ENCODE peak calls at places on chromosome 22, in seven cellular contexts. One of them, this sample, is unnamed.

GRCh38 chr22:39348909-39349505 is 784 bp upstream of the SYNGR1 start:
- DNase-seq in tibial artery: no peak
- DNase-seq in astrocyte of the spinal cord: no peak
- DNase-seq in MM.1S: no peak
- DNase-seq in right atrium auricular region: no peak
- DNase-seq in lower lobe of right lung: peak
- DNase-seq in H9: no peak
- DNase-seq in this sample: no peak

GRCh38 chr22:26615149-26615548 is 2.7 kb downstream of the CRYBB1 start:
- DNase-seq in astrocyte of the spinal cord: no peak
- DNase-seq in H9: no peak
- DNase-seq in tibial artery: no peak
- DNase-seq in lower lobe of right lung: no peak
- DNase-seq in right atrium auricular region: no peak
- DNase-seq in MM.1S: peak
- DNase-seq in this sample: no peak

GRCh38 chr22:25942989-25943411 is 201.0 kb downstream of the MYO18B start:
- DNase-seq in astrocyte of the spinal cord: no peak
- DNase-seq in H9: peak
- DNase-seq in tibial artery: no peak
- DNase-seq in MM.1S: no peak
- DNase-seq in lower lobe of right lung: no peak
- DNase-seq in right atrium auricular region: no peak
- DNase-seq in this sample: no peak

GRCh38 chr22:44260216-44261035 is 52.3 kb downstream of the SHISAL1 start:
- DNase-seq in MM.1S: no peak
- DNase-seq in tibial artery: peak
- DNase-seq in H9: peak
- DNase-seq in lower lobe of right lung: no peak
- DNase-seq in right atrium auricular region: no peak
- DNase-seq in astrocyte of the spinal cord: no peak
- DNase-seq in this sample: no peak

GRCh38 chr22:25062378-25063095 is 110.0 kb downstream of the KIAA1671 start:
- DNase-seq in H9: no peak
- DNase-seq in astrocyte of the spinal cord: no peak
- DNase-seq in MM.1S: no peak
- DNase-seq in tibial artery: no peak
- DNase-seq in lower lobe of right lung: no peak
- DNase-seq in right atrium auricular region: no peak
- DNase-seq in this sample: no peak

GRCh38 chr22:39593061-39593930 is 22.7 kb downstream of the CACNA1I start:
- DNase-seq in lower lobe of right lung: no peak
- DNase-seq in right atrium auricular region: no peak
- DNase-seq in astrocyte of the spinal cord: no peak
- DNase-seq in MM.1S: no peak
- DNase-seq in H9: no peak
- DNase-seq in tibial artery: no peak
- DNase-seq in this sample: no peak

GRCh38 chr22:17896552-17896951 is 122.3 kb upstream of the BID start:
- DNase-seq in tibial artery: no peak
- DNase-seq in MM.1S: no peak
- DNase-seq in H9: peak
- DNase-seq in right atrium auricular region: no peak
- DNase-seq in lower lobe of right lung: no peak
- DNase-seq in astrocyte of the spinal cord: peak
- DNase-seq in this sample: no peak

GRCh38 chr22:49099496-49100124 is 728.1 kb downstream of the BRD1 start:
- DNase-seq in H9: no peak
- DNase-seq in MM.1S: no peak
- DNase-seq in lower lobe of right lung: no peak
- DNase-seq in right atrium auricular region: no peak
- DNase-seq in astrocyte of the spinal cord: no peak
- DNase-seq in tibial artery: peak
- DNase-seq in this sample: peak

GRCh38 chr22:28250036-28250695 is 331.1 kb upstream of the PITPNB start:
- DNase-seq in astrocyte of the spinal cord: no peak
- DNase-seq in MM.1S: no peak
- DNase-seq in right atrium auricular region: no peak
- DNase-seq in H9: no peak
- DNase-seq in lower lobe of right lung: no peak
- DNase-seq in tibial artery: no peak
- DNase-seq in this sample: no peak

GRCh38 chr22:29739346-29739875 is 19.6 kb downstream of the CABP7 start:
- DNase-seq in tibial artery: no peak
- DNase-seq in right atrium auricular region: no peak
- DNase-seq in H9: no peak
- DNase-seq in lower lobe of right lung: no peak
- DNase-seq in MM.1S: no peak
- DNase-seq in astrocyte of the spinal cord: no peak
- DNase-seq in this sample: no peak

GRCh38 chr22:26548303-26548702 is 36.0 kb upstream of the TFIP11 start:
- DNase-seq in MM.1S: no peak
- DNase-seq in tibial artery: no peak
- DNase-seq in astrocyte of the spinal cord: no peak
- DNase-seq in H9: no peak
- DNase-seq in lower lobe of right lung: no peak
- DNase-seq in right atrium auricular region: no peak
- DNase-seq in this sample: no peak

GRCh38 chr22:33652596-33652995 is 267.7 kb downstream of the LARGE1 start:
- DNase-seq in tibial artery: no peak
- DNase-seq in H9: no peak
- DNase-seq in MM.1S: no peak
- DNase-seq in astrocyte of the spinal cord: no peak
- DNase-seq in right atrium auricular region: no peak
- DNase-seq in lower lobe of right lung: no peak
- DNase-seq in this sample: no peak

GRCh38 chr22:46044718-46045458 is 67.9 kb upstream of the WNT7B start:
- DNase-seq in astrocyte of the spinal cord: no peak
- DNase-seq in H9: no peak
- DNase-seq in tibial artery: peak
- DNase-seq in MM.1S: no peak
- DNase-seq in lower lobe of right lung: peak
- DNase-seq in right atrium auricular region: no peak
- DNase-seq in this sample: peak

GRCh38 chr22:35337932-35338331 is 38.2 kb downstream of the TOM1 start:
- DNase-seq in H9: peak
- DNase-seq in tibial artery: no peak
- DNase-seq in astrocyte of the spinal cord: no peak
- DNase-seq in right atrium auricular region: no peak
- DNase-seq in lower lobe of right lung: no peak
- DNase-seq in MM.1S: no peak
- DNase-seq in this sample: no peak

GRCh38 chr22:23220485-23221350 is 40.4 kb downstream of the BCR start:
- DNase-seq in lower lobe of right lung: peak
- DNase-seq in H9: no peak
- DNase-seq in right atrium auricular region: no peak
- DNase-seq in tibial artery: no peak
- DNase-seq in MM.1S: no peak
- DNase-seq in astrocyte of the spinal cord: no peak
- DNase-seq in this sample: peak

GRCh38 chr22:28799834-28800307 is 498 bp downstream of the XBP1 start:
- DNase-seq in right atrium auricular region: peak
- DNase-seq in H9: peak
- DNase-seq in MM.1S: peak
- DNase-seq in tibial artery: peak
- DNase-seq in lower lobe of right lung: peak
- DNase-seq in astrocyte of the spinal cord: peak
- DNase-seq in this sample: peak

DNA sequence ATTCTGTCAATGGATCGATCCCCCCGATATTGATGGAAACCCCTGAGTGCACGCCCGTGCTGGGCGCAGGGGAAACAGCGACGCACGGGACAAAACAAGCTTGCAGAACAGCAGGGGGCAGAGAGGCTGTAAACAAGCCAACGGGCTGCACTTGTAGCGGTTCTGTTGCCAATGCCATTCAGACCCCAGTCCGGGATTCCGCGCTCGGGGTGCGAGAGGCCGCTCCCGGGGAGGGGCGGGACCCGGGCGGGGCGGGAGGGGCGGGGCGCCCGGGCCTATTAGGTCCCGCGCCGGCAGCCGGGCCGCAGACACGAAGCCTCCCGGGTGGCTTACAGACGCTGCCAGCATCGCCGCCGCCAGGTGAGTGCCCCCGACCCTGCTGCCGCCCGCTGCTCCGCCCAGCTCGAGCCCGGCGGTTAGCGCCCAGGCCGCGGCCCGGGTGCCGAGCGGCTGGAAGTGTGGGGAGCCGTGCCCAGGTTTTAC is at the start of gene BIK:
- DNase-seq in H9: peak
- DNase-seq in right atrium auricular region: no peak
- DNase-seq in tibial artery: peak
- DNase-seq in lower lobe of right lung: peak
- DNase-seq in MM.1S: peak
- DNase-seq in astrocyte of the spinal cord: no peak
- DNase-seq in this sample: peak
- TF ChIP-seq CTCF in H9: no peak
- TF ChIP-seq CTCF in right atrium auricular region: no peak
- TF ChIP-seq CTCF in tibial artery: peak
- TF ChIP-seq CTCF in lower lobe of right lung: no peak
- TF ChIP-seq CTCF in MM.1S: peak
- TF ChIP-seq CTCF in astrocyte of the spinal cord: peak
- TF ChIP-seq CTCF in this sample: no peak

DNA sequence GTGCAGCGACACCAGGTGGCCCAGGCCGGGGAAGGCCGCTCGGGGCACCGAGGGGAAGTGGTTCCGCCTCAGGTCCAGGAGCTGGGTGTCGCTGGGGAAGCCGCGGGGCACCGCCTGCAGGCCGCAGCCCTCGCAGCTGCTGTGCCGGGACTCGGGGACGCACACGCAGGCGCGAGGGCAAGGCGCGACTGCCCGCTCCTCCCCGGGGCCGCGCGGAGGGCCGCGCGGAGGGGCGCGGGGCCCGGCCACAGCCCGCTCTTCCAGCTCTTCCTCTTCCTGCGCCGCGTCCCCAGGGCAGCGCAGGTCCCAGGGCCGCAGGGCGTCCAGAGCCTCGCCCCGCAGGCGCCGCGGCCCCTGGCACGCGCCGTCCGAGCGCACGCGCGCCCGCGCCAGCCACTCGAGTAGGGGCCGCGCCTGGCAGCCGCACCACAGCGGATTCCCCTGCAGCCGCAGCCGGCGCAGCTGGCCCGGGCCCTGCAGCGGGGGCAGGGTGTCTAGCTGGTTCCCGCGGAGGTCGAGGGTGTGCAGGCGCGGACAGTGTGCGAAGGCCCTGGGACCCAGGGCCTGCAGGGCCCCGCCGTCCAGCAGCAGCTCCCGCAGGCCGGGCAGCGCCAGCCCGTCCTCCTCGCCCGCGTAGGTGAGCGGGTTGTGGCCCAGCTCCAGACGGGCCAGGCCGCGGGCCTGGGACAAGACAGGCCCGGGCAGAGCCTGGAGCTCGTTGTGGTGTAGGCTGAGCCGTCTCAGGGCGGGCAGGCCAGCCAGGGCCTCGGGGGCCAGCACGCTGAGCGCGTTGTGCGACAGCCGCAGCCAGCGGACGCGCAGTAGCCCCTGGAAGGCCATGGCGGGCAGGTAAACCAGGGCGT is 2.8 kb downstream of the CHADL start:
- DNase-seq in lower lobe of right lung: peak
- DNase-seq in MM.1S: peak
- DNase-seq in astrocyte of the spinal cord: peak
- DNase-seq in right atrium auricular region: peak
- DNase-seq in tibial artery: peak
- DNase-seq in H9: peak
- DNase-seq in this sample: peak
- TF ChIP-seq CTCF in lower lobe of right lung: peak
- TF ChIP-seq CTCF in MM.1S: peak
- TF ChIP-seq CTCF in astrocyte of the spinal cord: peak
- TF ChIP-seq CTCF in right atrium auricular region: peak
- TF ChIP-seq CTCF in tibial artery: peak
- TF ChIP-seq CTCF in H9: peak
- TF ChIP-seq CTCF in this sample: no peak

DNA sequence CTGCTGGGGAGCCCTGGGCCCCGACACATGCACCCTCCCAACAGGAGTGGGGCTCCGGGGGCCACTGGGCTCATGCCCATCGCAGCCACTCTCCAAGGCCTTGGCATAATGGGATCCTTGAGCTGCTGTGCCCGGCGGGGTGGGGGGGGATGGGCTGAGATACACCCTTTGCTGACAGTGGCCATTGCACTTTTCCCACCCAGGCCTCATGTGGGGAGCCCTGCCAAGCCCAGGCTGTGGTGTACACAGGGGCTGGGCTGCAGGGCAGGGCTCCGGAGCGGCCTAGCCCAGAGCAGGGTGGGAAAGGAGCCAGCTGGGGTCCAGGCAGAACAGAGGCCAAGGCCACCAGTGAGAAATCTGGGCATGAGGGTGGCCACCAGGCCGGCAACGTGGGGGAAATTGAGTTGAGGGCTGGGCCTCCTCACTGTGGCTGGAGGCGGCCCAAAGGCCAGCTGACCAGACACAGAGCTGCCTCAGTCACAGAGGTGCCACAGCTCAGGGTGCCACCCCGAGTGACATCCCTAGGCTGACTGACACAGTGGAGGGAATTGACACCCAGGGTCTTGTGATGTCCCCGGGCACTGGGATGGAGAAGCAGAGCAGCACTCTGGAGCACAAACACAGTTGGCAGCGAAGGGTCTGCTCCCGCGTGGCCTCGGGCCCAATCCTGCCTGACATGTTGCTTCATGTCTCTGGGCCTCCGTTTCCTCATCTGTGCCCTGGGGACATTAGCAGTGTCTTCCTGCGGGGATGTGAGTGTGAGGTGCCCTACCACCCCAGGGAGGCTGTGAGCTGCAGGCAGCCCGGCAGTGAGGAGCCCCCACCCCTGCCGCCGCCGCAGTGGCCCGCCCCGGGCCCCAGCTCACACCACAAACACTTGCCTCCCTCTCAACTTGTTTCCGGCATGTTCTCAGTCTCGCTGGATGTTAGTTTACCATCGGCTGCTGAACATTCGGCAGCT is 30.4 kb downstream of the RTN4R start:
- DNase-seq in right atrium auricular region: no peak
- DNase-seq in H9: no peak
- DNase-seq in astrocyte of the spinal cord: no peak
- DNase-seq in tibial artery: no peak
- DNase-seq in MM.1S: no peak
- DNase-seq in lower lobe of right lung: no peak
- DNase-seq in this sample: no peak
- TF ChIP-seq CTCF in right atrium auricular region: no peak
- TF ChIP-seq CTCF in H9: no peak
- TF ChIP-seq CTCF in astrocyte of the spinal cord: no peak
- TF ChIP-seq CTCF in tibial artery: no peak
- TF ChIP-seq CTCF in MM.1S: no peak
- TF ChIP-seq CTCF in lower lobe of right lung: no peak
- TF ChIP-seq CTCF in this sample: no peak

DNA sequence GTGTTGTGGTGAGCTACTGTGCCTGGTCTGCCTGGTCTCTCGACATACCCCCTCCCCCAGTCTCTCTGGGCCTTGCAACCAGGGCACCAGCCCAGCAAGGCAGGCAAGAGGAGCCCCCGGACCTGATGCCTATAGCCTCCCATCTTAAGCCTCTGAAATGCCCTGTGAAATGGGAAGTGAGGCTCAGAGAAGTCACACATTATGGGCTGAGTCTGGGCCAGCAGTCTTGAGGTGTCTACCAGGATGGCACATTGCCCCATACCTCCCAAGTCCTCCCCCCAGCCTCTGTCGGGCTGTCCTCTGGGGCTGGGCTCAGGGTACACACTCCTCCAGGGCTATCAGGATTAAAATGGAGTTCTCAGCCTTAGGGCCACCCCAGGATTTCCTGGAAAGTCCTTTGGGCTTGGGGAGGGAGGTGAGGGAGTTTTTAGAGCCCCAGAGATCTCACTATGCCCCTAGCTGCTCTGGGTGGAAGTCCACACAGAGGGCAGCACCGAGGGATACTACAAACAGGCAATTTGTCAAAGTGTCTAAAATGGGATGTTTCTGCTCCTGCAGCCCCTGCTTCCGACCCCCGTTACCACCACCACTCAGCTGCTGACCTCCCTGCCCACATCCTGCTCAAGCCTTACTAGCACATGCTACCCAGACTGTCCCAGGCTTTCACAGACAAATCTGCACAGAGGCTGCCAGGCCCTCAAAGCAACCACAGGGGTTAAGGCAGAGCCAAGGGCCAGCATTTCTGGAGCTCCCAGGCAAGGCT is 3.1 kb upstream of the SH3BP1 start:
- DNase-seq in astrocyte of the spinal cord: peak
- DNase-seq in MM.1S: peak
- DNase-seq in right atrium auricular region: no peak
- DNase-seq in lower lobe of right lung: no peak
- DNase-seq in tibial artery: no peak
- DNase-seq in H9: no peak
- DNase-seq in this sample: no peak
- TF ChIP-seq CTCF in astrocyte of the spinal cord: peak
- TF ChIP-seq CTCF in MM.1S: peak
- TF ChIP-seq CTCF in right atrium auricular region: no peak
- TF ChIP-seq CTCF in lower lobe of right lung: no peak
- TF ChIP-seq CTCF in tibial artery: no peak
- TF ChIP-seq CTCF in H9: peak
- TF ChIP-seq CTCF in this sample: no peak